ENCODE peak calls at places on chromosomes 16 and 17, in seven cellular contexts. O is coronary artery, D is cardiac muscle cell, V is psoas muscle, L is lower leg skin, Z is fibroblast of villous mesenchyme, H is A549. S is an unnamed sample.

GRCh38 chr17:48505788-48506187 is 25.0 kb downstream of the HOXB1 start:
- DNase-seq in O (no peak), D (peak; percentile 80), V (no peak), L (no peak), Z (peak; percentile 84), H (peak; percentile 89), S (no peak)

GRCh38 chr16:86145669-86146068 is 246.7 kb downstream of the IRF8 start:
- DNase-seq in O (no peak), D (no peak), V (no peak), L (no peak), Z (no peak), H (no peak), S (no peak)

GRCh38 chr17:10737168-10737622 is 7.4 kb upstream of the TMEM220 start:
- DNase-seq in O (no peak), D (peak; percentile 74), V (peak; percentile 34), L (peak; percentile 91), Z (peak; percentile 61), H (peak; percentile 92), S (peak; percentile 18)

GRCh38 chr16:8720080-8720966 is 45.9 kb downstream of the ABAT start:
- DNase-seq in O (no peak), D (no peak), V (no peak), L (no peak), Z (no peak), H (no peak), S (no peak)

GRCh38 chr17:38874505-38875419 is 4.9 kb downstream of the LASP1 start:
- DNase-seq in O (no peak), D (peak; percentile 44), V (peak; percentile 36), L (no peak), Z (no peak), H (no peak), S (no peak)

GRCh38 chr16:89020068-89020924 is 43.3 kb upstream of the CBFA2T3 start:
- DNase-seq in O (no peak), D (no peak), V (peak; percentile 7), L (no peak), Z (no peak), H (no peak), S (no peak)

GRCh38 chr17:7260601-7261376 is 1.5 kb downstream of the CLDN7 start:
- DNase-seq in O (no peak), D (no peak), V (no peak), L (no peak), Z (no peak), H (no peak), S (no peak)

GRCh38 chr17:5539286-5539685 is 45.0 kb downstream of the NLRP1 start:
- DNase-seq in O (peak; percentile 49), D (no peak), V (no peak), L (no peak), Z (no peak), H (no peak), S (no peak)

GRCh38 chr16:89060207-89060794 is 33.4 kb upstream of the ACSF3 start:
- DNase-seq in O (no peak), D (no peak), V (no peak), L (no peak), Z (no peak), H (no peak), S (no peak)

GRCh38 chr17:16304832-16305231 is 48.4 kb downstream of the CENPV start:
- DNase-seq in O (no peak), D (peak; percentile 52), V (no peak), L (no peak), Z (peak; percentile 46), H (peak; percentile 78), S (no peak)

DNA sequence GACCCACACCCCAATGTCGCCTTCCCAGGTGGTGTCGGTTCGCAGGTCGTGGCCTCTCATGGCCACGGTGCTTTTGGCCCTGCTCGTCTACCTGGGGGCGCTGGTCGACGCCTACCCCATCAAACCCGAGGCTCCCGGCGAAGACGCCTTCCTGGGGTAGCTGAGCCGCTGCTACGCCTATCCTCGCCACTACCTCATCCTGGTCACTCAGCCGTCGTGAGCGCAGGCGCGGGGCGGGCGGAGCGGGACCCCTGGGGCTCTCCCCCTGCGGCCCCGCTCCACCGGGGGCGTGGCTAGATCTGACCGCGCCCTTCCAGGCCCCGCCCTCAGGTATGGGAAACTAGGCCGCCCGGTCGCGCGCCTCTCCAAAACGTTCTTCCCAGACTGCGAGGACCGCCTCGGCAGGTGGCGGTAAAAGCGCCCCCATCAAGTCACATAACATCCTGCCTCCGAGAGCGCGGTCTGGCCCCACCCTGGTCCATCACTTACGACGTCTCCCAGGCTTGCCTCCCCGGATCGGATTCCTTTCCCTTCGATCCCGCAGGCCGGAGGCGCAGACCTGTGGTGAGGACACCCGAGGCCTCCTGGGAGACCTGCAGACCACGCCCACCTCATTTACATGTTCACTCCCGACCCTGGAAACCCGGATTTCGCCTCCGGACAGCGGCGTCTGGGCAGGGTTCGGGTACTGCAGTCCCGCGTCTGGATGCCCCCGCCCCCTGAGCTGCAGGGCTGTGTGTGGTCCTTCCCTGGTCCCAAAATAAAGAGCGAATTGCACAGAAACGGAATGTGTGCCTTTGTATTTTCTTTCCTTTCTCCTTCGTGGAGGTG is 91.5 kb upstream of the TMEM97 start:
- DNase-seq in O (no peak), D (peak; percentile 44), V (peak; percentile 27), L (peak; percentile 89), Z (peak; percentile 14), H (peak; percentile 93), S (no peak)
- TF ChIP-seq CTCF in O (no peak), D (no peak), V (no peak), L (no peak), Z (no peak), H (no peak), S (no peak)

GRCh38 chr17:50149099-50149424 is 1.4 kb downstream of the PPP1R9B start:
- DNase-seq in O (no peak), D (no peak), V (no peak), L (peak; percentile 89), Z (no peak), H (no peak), S (no peak)

GRCh38 chr17:50146927-50147640 is 3.4 kb downstream of the PPP1R9B start:
- DNase-seq in O (no peak), D (no peak), V (no peak), L (no peak), Z (no peak), H (no peak), S (no peak)

GRCh38 chr17:50149425-50150353 is 788 bp downstream of the PPP1R9B start:
- DNase-seq in O (no peak), D (peak; percentile 64), V (peak; percentile 68), L (no peak), Z (peak; percentile 67), H (peak; percentile 76), S (no peak)

GRCh38 chr17:50147841-50148225 is 2.6 kb downstream of the PPP1R9B start:
- DNase-seq in O (no peak), D (peak; percentile 56), V (no peak), L (no peak), Z (no peak), H (peak; percentile 50), S (no peak)

DNA sequence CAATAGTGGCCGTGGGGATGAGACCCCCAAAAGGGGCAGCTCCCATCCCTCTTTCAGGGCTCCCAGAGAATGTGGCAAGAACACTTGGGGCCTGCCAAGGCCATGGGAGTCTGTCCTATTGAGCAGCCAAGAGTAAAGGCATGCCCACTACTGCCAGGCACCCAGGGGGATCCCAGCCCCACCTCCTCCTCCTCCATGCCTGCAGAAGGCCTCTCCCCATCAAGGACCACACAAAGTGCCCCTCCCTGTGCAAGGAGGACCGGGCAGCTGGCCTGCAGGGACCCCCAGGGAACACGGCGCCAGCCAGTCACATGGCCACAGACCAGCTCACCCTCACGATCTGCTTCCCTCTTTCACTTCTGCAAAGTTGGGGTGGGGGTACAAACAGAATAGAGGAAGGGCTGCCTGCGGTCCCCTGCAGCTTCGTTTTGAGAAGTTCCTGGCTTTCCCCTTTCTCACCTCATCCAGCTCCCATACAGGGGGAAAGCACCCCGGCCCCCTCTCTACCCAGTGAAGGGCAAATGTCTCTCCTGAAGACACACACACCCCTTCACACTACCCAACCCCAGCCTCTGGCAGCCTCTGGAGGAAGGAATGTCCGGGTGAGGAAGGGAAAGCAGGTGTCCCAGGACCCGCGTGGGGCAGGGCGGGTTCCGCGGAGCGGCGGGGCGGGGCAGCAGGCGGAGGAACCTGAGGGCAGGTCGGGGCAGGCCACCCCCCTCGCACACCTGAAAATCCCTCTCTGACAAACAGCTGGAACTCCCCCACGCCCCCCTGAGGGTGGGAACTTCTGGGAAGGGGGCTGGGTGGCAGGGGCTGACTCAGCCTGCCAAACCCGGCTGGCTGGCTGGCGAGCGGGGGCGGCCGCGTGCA is 2.0 kb downstream of the PPP1R9B start:
- DNase-seq in O (no peak), D (peak; percentile 47), V (peak; percentile 57), L (peak; percentile 93), Z (no peak), H (peak; percentile 46), S (no peak)
- TF ChIP-seq CTCF in O (no peak), D (peak; percentile 35), V (no peak), L (no peak), Z (peak; percentile 34), H (no peak), S (peak; percentile 31)

GRCh38 chr16:5025171-5025632 is 8.5 kb downstream of the NAGPA start:
- DNase-seq in O (no peak), D (peak; percentile 18), V (no peak), L (no peak), Z (no peak), H (peak; percentile 46), S (no peak)

GRCh38 chr16:5026664-5027063 is 7.1 kb downstream of the NAGPA start:
- DNase-seq in O (no peak), D (no peak), V (no peak), L (no peak), Z (no peak), H (no peak), S (no peak)

GRCh38 chr16:5022521-5022920 is 11.2 kb downstream of the NAGPA start:
- DNase-seq in O (no peak), D (no peak), V (no peak), L (no peak), Z (no peak), H (no peak), S (no peak)

GRCh38 chr16:5027086-5027485 is 6.6 kb downstream of the NAGPA start:
- DNase-seq in O (no peak), D (no peak), V (no peak), L (no peak), Z (no peak), H (no peak), S (no peak)

GRCh38 chr16:5024632-5025031 is 9.1 kb downstream of the NAGPA start:
- DNase-seq in O (no peak), D (no peak), V (no peak), L (no peak), Z (no peak), H (peak; percentile 75), S (no peak)
- TF ChIP-seq CTCF in O (no peak), D (no peak), V (peak; percentile 39), L (no peak), Z (no peak), H (peak; percentile 42), S (no peak)

GRCh38 chr17:57279432-57279831 is 23.1 kb downstream of the MSI2 start:
- DNase-seq in O (no peak), D (no peak), V (no peak), L (no peak), Z (no peak), H (no peak), S (no peak)

GRCh38 chr17:57283203-57283971 is 27.1 kb downstream of the MSI2 start:
- DNase-seq in O (no peak), D (no peak), V (no peak), L (no peak), Z (no peak), H (no peak), S (no peak)

GRCh38 chr17:57284984-57285646 is 28.8 kb downstream of the MSI2 start:
- DNase-seq in O (no peak), D (no peak), V (no peak), L (no peak), Z (no peak), H (no peak), S (no peak)

GRCh38 chr17:57284583-57284982 is 28.3 kb downstream of the MSI2 start:
- DNase-seq in O (no peak), D (no peak), V (no peak), L (no peak), Z (no peak), H (no peak), S (no peak)

GRCh38 chr17:57281887-57282653 is 25.7 kb downstream of the MSI2 start:
- DNase-seq in O (no peak), D (no peak), V (no peak), L (no peak), Z (no peak), H (no peak), S (no peak)
- TF ChIP-seq CTCF in O (no peak), D (no peak), V (no peak), L (no peak), Z (no peak), H (no peak), S (no peak)